ENCODE peak calls at places on chromosome 22, in nine cellular contexts. One of them, this sample, is unnamed.

GRCh38 chr22:25645964-25646363 is 81.5 kb downstream of the GRK3 start:
- DNase-seq in HT1080: no peak
- DNase-seq in cerebellar nuclear complex: no peak
- DNase-seq in stomach: no peak
- DNase-seq in thyroid gland: no peak
- DNase-seq in stimulated activated naive CD4-positive, alpha-beta T cell: no peak
- DNase-seq in tibial nerve: no peak
- DNase-seq in tibial artery: no peak
- DNase-seq in amniotic epithelial cell: no peak
- DNase-seq in this sample: no peak

GRCh38 chr22:37178350-37179125 is 9.5 kb downstream of the C1QTNF6 start:
- DNase-seq in HT1080: no peak
- DNase-seq in cerebellar nuclear complex: no peak
- DNase-seq in stomach: peak; percentile 68
- DNase-seq in thyroid gland: peak; percentile 37
- DNase-seq in stimulated activated naive CD4-positive, alpha-beta T cell: no peak
- DNase-seq in tibial nerve: no peak
- DNase-seq in tibial artery: no peak
- DNase-seq in amniotic epithelial cell: peak; percentile 65
- DNase-seq in this sample: no peak

GRCh38 chr22:44952863-44953790 is 56.7 kb downstream of the PHF21B start:
- DNase-seq in HT1080: no peak
- DNase-seq in cerebellar nuclear complex: no peak
- DNase-seq in stomach: no peak
- DNase-seq in thyroid gland: no peak
- DNase-seq in stimulated activated naive CD4-positive, alpha-beta T cell: no peak
- DNase-seq in tibial nerve: no peak
- DNase-seq in tibial artery: no peak
- DNase-seq in amniotic epithelial cell: no peak
- DNase-seq in this sample: no peak

GRCh38 chr22:38398609-38399401 is 56.2 kb downstream of the KCNJ4 start:
- DNase-seq in HT1080: peak; percentile 51
- DNase-seq in cerebellar nuclear complex: peak; percentile 32
- DNase-seq in stomach: peak; percentile 92
- DNase-seq in thyroid gland: peak; percentile 84
- DNase-seq in stimulated activated naive CD4-positive, alpha-beta T cell: peak; percentile 90
- DNase-seq in tibial nerve: peak; percentile 83
- DNase-seq in tibial artery: peak; percentile 71
- DNase-seq in amniotic epithelial cell: peak; percentile 58
- DNase-seq in this sample: peak; percentile 65

GRCh38 chr22:44438056-44438455 is 60.0 kb downstream of the RTL6 start:
- DNase-seq in HT1080: no peak
- DNase-seq in cerebellar nuclear complex: no peak
- DNase-seq in stomach: no peak
- DNase-seq in thyroid gland: no peak
- DNase-seq in stimulated activated naive CD4-positive, alpha-beta T cell: no peak
- DNase-seq in tibial nerve: no peak
- DNase-seq in tibial artery: no peak
- DNase-seq in amniotic epithelial cell: no peak
- DNase-seq in this sample: no peak

GRCh38 chr22:41382098-41382578 is 396 bp downstream of the TEF start:
- DNase-seq in HT1080: no peak
- DNase-seq in cerebellar nuclear complex: no peak
- DNase-seq in stomach: peak; percentile 66
- DNase-seq in thyroid gland: peak; percentile 65
- DNase-seq in stimulated activated naive CD4-positive, alpha-beta T cell: peak; percentile 89
- DNase-seq in tibial nerve: peak; percentile 72
- DNase-seq in tibial artery: peak; percentile 74
- DNase-seq in amniotic epithelial cell: peak; percentile 21
- DNase-seq in this sample: peak; percentile 35

GRCh38 chr22:19105867-19106802 is 16.1 kb downstream of the DGCR2 start:
- DNase-seq in HT1080: no peak
- DNase-seq in cerebellar nuclear complex: peak; percentile 31
- DNase-seq in stomach: no peak
- DNase-seq in thyroid gland: no peak
- DNase-seq in stimulated activated naive CD4-positive, alpha-beta T cell: peak; percentile 62
- DNase-seq in tibial nerve: no peak
- DNase-seq in tibial artery: no peak
- DNase-seq in amniotic epithelial cell: no peak
- DNase-seq in this sample: no peak

GRCh38 chr22:45784357-45785277 is 113.0 kb downstream of the ATXN10 start:
- DNase-seq in HT1080: no peak
- DNase-seq in cerebellar nuclear complex: no peak
- DNase-seq in stomach: no peak
- DNase-seq in thyroid gland: peak; percentile 3
- DNase-seq in stimulated activated naive CD4-positive, alpha-beta T cell: no peak
- DNase-seq in tibial nerve: no peak
- DNase-seq in tibial artery: no peak
- DNase-seq in amniotic epithelial cell: no peak
- DNase-seq in this sample: no peak

GRCh38 chr22:33640900-33641299 is 279.4 kb downstream of the LARGE1 start:
- DNase-seq in HT1080: no peak
- DNase-seq in cerebellar nuclear complex: no peak
- DNase-seq in stomach: no peak
- DNase-seq in thyroid gland: no peak
- DNase-seq in stimulated activated naive CD4-positive, alpha-beta T cell: no peak
- DNase-seq in tibial nerve: no peak
- DNase-seq in tibial artery: no peak
- DNase-seq in amniotic epithelial cell: no peak
- DNase-seq in this sample: no peak